ENCODE peak calls at places on chromosomes 12 and 14, in eight cellular contexts. D is Caco-2, N is body of pancreas, K is RWPE2, V is AG04449, Z is lower lobe of right lung, W is HepG2, J is mucosa of descending colon. L is an unnamed sample.

GRCh38 chr12:105562727-105563072 is 232.2 kb downstream of the C12orf75 start:
- DNase-seq in W (no peak), Z (no peak), J (no peak), D (peak), N (no peak), K (no peak), V (no peak), L (no peak)

GRCh38 chr12:13268606-13269005 is 72.1 kb downstream of the EMP1 start:
- DNase-seq in V (no peak), J (no peak), N (no peak), Z (no peak), K (no peak), W (no peak), D (no peak), L (no peak)

GRCh38 chr12:94545937-94546771 is 86.5 kb upstream of the CEP83 start:
- DNase-seq in V (no peak), D (peak), W (peak), N (peak), K (no peak), J (no peak), Z (peak), L (no peak)

GRCh38 chr12:14901228-14901562 is 15.5 kb upstream of the MGP start:
- DNase-seq in K (no peak), Z (no peak), V (no peak), J (no peak), D (peak), W (no peak), N (no peak), L (no peak)

GRCh38 chr14:63039800-63040380 is 5.4 kb downstream of the KCNH5 start:
- DNase-seq in K (no peak), Z (no peak), J (no peak), N (no peak), D (peak), V (no peak), W (peak), L (no peak)

GRCh38 chr14:71403673-71404072 is 496.4 kb downstream of the PCNX1 start:
- DNase-seq in Z (no peak), J (no peak), V (no peak), D (peak), N (peak), K (no peak), W (peak), L (no peak)

GRCh38 chr12:131052063-131052781 is 98.5 kb downstream of the ADGRD1 start:
- DNase-seq in J (peak), D (no peak), V (no peak), W (no peak), K (peak), Z (peak), N (no peak), L (no peak)

GRCh38 chr12:76519538-76519937 is 40.0 kb downstream of the OSBPL8 start:
- DNase-seq in V (no peak), N (no peak), K (no peak), W (no peak), J (no peak), D (no peak), Z (no peak), L (no peak)

GRCh38 chr14:92088494-92088893 is 17.9 kb downstream of the ATXN3 start:
- DNase-seq in K (no peak), Z (no peak), N (no peak), D (no peak), J (no peak), W (no peak), V (no peak), L (no peak)

GRCh38 chr12:12333407-12333831 is 16.6 kb downstream of the MANSC1 start:
- DNase-seq in W (no peak), N (peak), D (no peak), V (no peak), K (no peak), J (peak), Z (no peak), L (no peak)

GRCh38 chr12:123131879-123132402 is 18.9 kb downstream of the PITPNM2 start:
- DNase-seq in D (no peak), Z (peak), K (no peak), J (peak), W (no peak), N (peak), V (no peak), L (no peak)

GRCh38 chr12:81147286-81147919 is 69.5 kb downstream of the ACSS3 start:
- DNase-seq in N (no peak), Z (no peak), W (peak), J (no peak), K (no peak), V (no peak), D (peak), L (no peak)

GRCh38 chr12:43988838-43989560 is 153.1 kb downstream of the TMEM117 start:
- DNase-seq in J (no peak), V (no peak), K (no peak), D (no peak), Z (no peak), N (no peak), W (no peak), L (no peak)

GRCh38 chr12:82660541-82661325 is 26.0 kb upstream of the TMTC2 start:
- DNase-seq in V (no peak), D (no peak), K (no peak), W (no peak), Z (no peak), J (no peak), N (no peak), L (no peak)

GRCh38 chr12:81668475-81668874 is 90.7 kb downstream of the PPFIA2 start:
- DNase-seq in V (no peak), K (no peak), J (no peak), D (no peak), W (no peak), N (no peak), Z (no peak), L (no peak)

GRCh38 chr14:104885031-104885972 is 20.2 kb downstream of the CEP170B start:
- DNase-seq in D (no peak), K (peak), J (peak), Z (peak), N (peak), V (no peak), W (no peak), L (peak)

GRCh38 chr12:74365178-74365964 is 172.3 kb upstream of the ATXN7L3B start:
- DNase-seq in K (no peak), J (no peak), W (peak), D (peak), Z (peak), V (no peak), N (peak), L (no peak)

GRCh38 chr14:103007555-103007954 is 49.8 kb downstream of the CDC42BPB start:
- DNase-seq in V (no peak), J (no peak), Z (no peak), W (no peak), D (no peak), N (no peak), K (no peak), L (no peak)

GRCh38 chr12:124279846-124280360 is 15.0 kb upstream of the RFLNA start:
- DNase-seq in D (no peak), J (no peak), V (no peak), W (no peak), K (no peak), N (no peak), Z (no peak), L (no peak)

GRCh38 chr12:66979270-66979669 is 289.9 kb upstream of the CAND1 start:
- DNase-seq in K (no peak), Z (no peak), D (no peak), J (no peak), V (no peak), N (no peak), W (no peak), L (no peak)

GRCh38 chr12:32344047-32344446 is 55.3 kb upstream of the FGD4 start:
- DNase-seq in N (no peak), K (no peak), D (peak), V (no peak), W (no peak), Z (no peak), J (no peak), L (no peak)

GRCh38 chr12:15732341-15733061 is 56.7 kb downstream of the EPS8 start:
- DNase-seq in Z (no peak), D (no peak), N (no peak), K (no peak), W (peak), J (no peak), V (no peak), L (no peak)

GRCh38 chr12:113268136-113268535 is 46.9 kb downstream of the TPCN1 start:
- DNase-seq in J (peak), N (no peak), D (no peak), W (no peak), V (no peak), Z (no peak), K (no peak), L (peak)

GRCh38 chr14:68047910-68048309 is 228.3 kb downstream of the RAD51B start:
- DNase-seq in V (peak), Z (no peak), J (no peak), N (no peak), W (no peak), K (no peak), D (no peak), L (no peak)

GRCh38 chr12:14264316-14264715 is 101.2 kb upstream of the ATF7IP start:
- DNase-seq in J (no peak), V (no peak), W (no peak), K (no peak), Z (no peak), N (no peak), D (peak), L (no peak)

GRCh38 chr14:96038558-96038919 is 623 bp upstream of the C14orf132 start:
- DNase-seq in Z (no peak), K (no peak), J (no peak), D (no peak), V (no peak), N (no peak), W (no peak), L (no peak)

GRCh38 chr14:70708717-70709570 is 67.2 kb downstream of the TTC9 start:
- DNase-seq in K (no peak), W (no peak), D (no peak), J (no peak), N (no peak), Z (no peak), V (no peak), L (no peak)

GRCh38 chr12:113180333-113180732 is 4.9 kb downstream of the DDX54 start:
- DNase-seq in K (no peak), J (no peak), V (no peak), W (no peak), D (no peak), N (no peak), Z (no peak), L (no peak)

GRCh38 chr14:104771918-104772706 is 19.2 kb downstream of the SIVA1 start:
- DNase-seq in N (no peak), V (no peak), D (no peak), Z (no peak), K (no peak), W (no peak), J (no peak), L (no peak)

GRCh38 chr14:54330876-54331275 is 65.9 kb upstream of the CDKN3 start:
- DNase-seq in D (no peak), Z (no peak), V (no peak), W (no peak), K (no peak), J (no peak), N (no peak), L (no peak)

GRCh38 chr12:94689002-94689645 is 38.8 kb upstream of the TMCC3 start:
- DNase-seq in K (no peak), D (no peak), V (no peak), Z (no peak), N (no peak), W (no peak), J (no peak), L (no peak)

GRCh38 chr14:31787377-31787776 is 226.2 kb downstream of the NUBPL start:
- DNase-seq in K (no peak), W (peak), V (no peak), J (no peak), Z (no peak), N (no peak), D (no peak), L (no peak)

GRCh38 chr12:5210179-5210917 is 166.7 kb downstream of the KCNA5 start:
- DNase-seq in Z (no peak), J (no peak), D (no peak), V (no peak), W (no peak), K (no peak), N (no peak), L (no peak)

GRCh38 chr12:76763746-76764675 is at the start of gene ZDHHC17:
- DNase-seq in J (peak), W (peak), N (peak), D (peak), K (peak), Z (peak), V (peak), L (peak)

GRCh38 chr14:46646796-46647195 is 4.8 kb downstream of the RPL10L start:
- DNase-seq in V (no peak), D (no peak), N (no peak), K (no peak), W (no peak), Z (no peak), J (no peak), L (no peak)

GRCh38 chr12:110743571-110744093 is 941 bp upstream of the PPP1CC start:
- DNase-seq in V (no peak), W (no peak), N (peak), K (no peak), J (peak), Z (peak), D (peak), L (peak)

GRCh38 chr12:63752283-63752682 is 27.4 kb upstream of the RXYLT1 start:
- DNase-seq in W (no peak), K (no peak), J (no peak), V (no peak), N (no peak), Z (no peak), D (no peak), L (no peak)

DNA sequence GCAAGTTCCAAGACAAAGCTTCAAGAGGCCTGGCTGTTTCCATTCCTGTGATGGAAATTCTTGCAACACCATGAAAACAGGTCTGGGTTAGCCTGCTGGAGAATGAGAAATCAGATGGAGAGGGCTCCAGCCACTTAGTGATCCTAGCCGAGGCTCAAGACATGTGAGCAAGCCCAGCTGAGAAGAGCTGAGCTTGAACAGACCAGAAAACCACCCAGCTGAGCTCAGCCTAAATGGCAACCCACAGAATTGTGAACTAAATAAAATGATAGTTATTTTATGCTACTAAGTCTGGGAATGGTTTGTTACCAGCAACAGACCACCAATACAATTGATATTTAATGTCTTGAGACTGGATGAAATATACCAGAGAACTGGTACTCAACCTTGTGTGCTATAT is 494.5 kb downstream of the RMST start:
- DNase-seq in W (no peak), V (no peak), N (no peak), Z (no peak), K (no peak), D (no peak), J (no peak), L (no peak)
- TF ChIP-seq CTCF in W (no peak), V (no peak), N (no peak), Z (no peak), K (no peak), D (no peak), J (no peak), L (no peak)

DNA sequence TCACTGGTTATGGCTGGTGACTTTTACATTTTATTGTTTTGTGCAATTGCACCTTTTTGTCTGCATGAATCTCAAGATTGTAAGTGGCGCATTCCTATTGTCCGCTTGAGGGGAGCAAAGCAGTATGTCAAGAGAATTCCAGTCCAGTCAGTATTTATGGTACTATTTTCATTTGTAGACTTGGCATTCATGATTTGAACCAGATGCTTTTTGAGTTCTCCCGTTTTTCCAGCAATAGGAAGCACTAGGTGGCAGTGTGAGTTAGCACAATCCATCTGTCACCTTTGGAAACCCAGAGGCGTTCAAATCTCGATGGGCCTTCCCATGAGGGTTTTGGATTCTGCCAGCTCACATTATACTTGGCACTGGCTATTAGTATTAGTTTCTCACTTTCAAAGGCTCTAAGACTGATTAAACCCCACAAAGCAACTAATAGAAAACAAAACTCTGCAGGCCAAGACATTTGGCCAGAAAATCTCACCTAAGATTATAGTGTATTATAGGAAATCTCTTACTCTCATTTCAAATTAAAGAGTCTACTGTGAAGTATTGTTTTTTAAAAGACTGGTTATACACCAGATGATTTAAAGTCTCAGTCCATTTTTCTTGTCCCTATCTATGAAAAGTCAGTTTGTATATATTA is 2.2 kb downstream of the DACT1 start:
- DNase-seq in J (no peak), W (peak), Z (no peak), N (peak), V (peak), K (no peak), D (peak), L (no peak)
- TF ChIP-seq CTCF in J (peak), W (peak), Z (peak), N (peak), V (peak), K (peak), D (peak), L (peak)

GRCh38 chr12:96720363-96720705 is 186.7 kb upstream of the NEDD1 start:
- DNase-seq in N (peak), Z (no peak), D (peak), V (no peak), W (no peak), K (no peak), J (no peak), L (no peak)
- TF ChIP-seq CTCF in N (no peak), Z (no peak), D (peak), V (no peak), W (peak), K (peak), J (no peak), L (no peak)

GRCh38 chr14:50063876-50064420 is 52.4 kb downstream of the VCPKMT start:
- DNase-seq in N (no peak), V (no peak), D (no peak), W (no peak), J (no peak), K (no peak), Z (no peak), L (no peak)

GRCh38 chr14:50062438-50063039 is 53.8 kb downstream of the VCPKMT start:
- DNase-seq in N (peak), D (peak), K (no peak), V (no peak), Z (no peak), J (no peak), W (peak), L (no peak)

GRCh38 chr14:50061664-50062437 is 54.5 kb downstream of the VCPKMT start:
- DNase-seq in J (peak), Z (no peak), V (no peak), W (peak), D (peak), K (no peak), N (peak), L (no peak)

GRCh38 chr14:50059773-50060629 is 56.4 kb downstream of the VCPKMT start:
- DNase-seq in W (peak), K (no peak), J (no peak), N (no peak), Z (no peak), V (no peak), D (no peak), L (no peak)

GRCh38 chr14:50060871-50061663 is 55.3 kb downstream of the VCPKMT start:
- DNase-seq in D (peak), Z (no peak), J (no peak), K (peak), N (peak), W (peak), V (peak), L (no peak)
- TF ChIP-seq CTCF in D (peak), Z (peak), J (no peak), K (no peak), N (no peak), W (peak), V (no peak), L (peak)

DNA sequence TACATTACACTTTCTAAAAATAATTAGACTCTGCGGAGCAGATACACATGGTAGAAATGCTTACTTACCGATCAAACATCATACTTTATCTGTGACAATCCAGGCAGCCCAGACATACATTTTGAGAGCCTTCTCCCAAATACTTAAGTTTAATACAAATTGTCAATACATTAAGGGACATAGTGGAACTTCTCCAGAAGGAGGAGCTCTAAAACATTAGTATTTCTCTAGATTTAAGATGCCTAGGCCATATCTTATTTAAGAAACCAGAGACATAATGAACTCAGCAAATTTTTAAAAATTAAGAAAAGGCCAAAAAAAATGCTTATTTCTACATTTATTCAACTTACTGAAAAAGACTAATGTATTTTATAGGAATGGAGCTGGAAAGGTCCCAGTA is 16.1 kb downstream of the ACSM4 start:
- DNase-seq in K (no peak), V (no peak), D (no peak), J (no peak), N (no peak), W (no peak), Z (no peak), L (no peak)
- TF ChIP-seq CTCF in K (no peak), V (no peak), D (no peak), J (no peak), N (no peak), W (no peak), Z (no peak), L (peak)

DNA sequence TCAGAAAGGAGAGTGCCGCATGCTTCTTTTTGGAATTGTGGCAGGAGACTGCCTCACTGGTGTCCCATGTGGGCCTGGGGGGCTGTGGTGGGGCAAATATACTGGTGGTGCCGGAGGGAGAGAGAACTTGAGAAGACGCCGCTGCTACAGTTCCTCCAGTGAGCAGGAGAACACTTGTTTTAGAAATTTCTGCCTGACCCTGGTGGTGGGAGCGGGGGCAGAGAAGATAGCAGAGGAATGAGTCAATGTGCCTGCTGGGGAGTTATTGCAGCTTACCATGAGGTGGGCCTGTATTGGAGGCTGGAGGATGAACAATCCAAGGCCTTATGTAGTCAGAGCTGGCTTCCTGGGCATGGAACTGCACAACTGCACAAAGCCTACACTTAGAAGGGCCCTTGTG is 211.8 kb downstream of the SNAPC1 start:
- DNase-seq in D (no peak), W (no peak), N (no peak), Z (no peak), J (no peak), V (peak), K (no peak), L (no peak)
- TF ChIP-seq CTCF in D (no peak), W (no peak), N (no peak), Z (no peak), J (no peak), V (no peak), K (no peak), L (no peak)

DNA sequence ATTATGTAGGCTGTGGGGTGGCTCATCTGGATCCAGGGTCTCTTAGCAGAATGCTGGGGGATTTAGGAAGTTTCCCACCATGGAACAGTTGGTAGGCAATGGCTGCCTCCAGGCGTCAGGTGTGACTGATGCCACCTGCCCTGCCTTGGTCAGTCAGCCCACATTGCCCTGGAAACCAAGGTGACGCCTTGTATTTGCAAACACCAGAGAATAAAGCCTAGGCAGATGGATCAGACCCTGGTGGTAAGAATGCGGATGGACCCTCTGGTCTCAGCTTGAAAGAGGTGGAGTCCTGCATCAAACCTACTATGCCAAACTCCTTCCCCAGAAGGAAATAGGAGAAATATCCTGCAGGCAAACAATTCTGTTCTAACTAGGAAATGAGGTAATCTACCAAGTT is 38.2 kb downstream of the NCKAP5L start:
- DNase-seq in N (no peak), D (peak), K (no peak), V (no peak), J (no peak), W (peak), Z (no peak), L (no peak)
- TF ChIP-seq CTCF in N (no peak), D (no peak), K (no peak), V (no peak), J (no peak), W (no peak), Z (no peak), L (peak)